ENCODE peak calls at places on chromosomes 12 and 14, in nine cellular contexts. Z is right atrium auricular region; Q is fibroblast of lung; C is fibroblast of mammary gland; K is endothelial cell of umbilical vein; V is tibial artery; S is HCT116; Y is CD8-positive, alpha-beta T cell; B is cardiac muscle cell. M is an unnamed sample.

GRCh38 chr12:292186-292585 is 29.6 kb upstream of the SLC6A13 start:
- DNase-seq in Y (no peak), V (no peak), Q (no peak), B (no peak), C (peak), Z (no peak), K (no peak), S (no peak), M (no peak)

GRCh38 chr14:84129028-84129427 is 1400.9 kb upstream of the FLRT2 start:
- DNase-seq in Q (no peak), Z (no peak), V (no peak), K (peak), C (no peak), Y (no peak), B (no peak), S (no peak), M (no peak)

GRCh38 chr12:101001669-101002068 is 207.1 kb downstream of the ANO4 start:
- DNase-seq in Y (no peak), V (no peak), Q (no peak), B (no peak), S (no peak), C (no peak), Z (no peak), K (no peak), M (no peak)

GRCh38 chr14:57897148-57897547 is 31.3 kb upstream of the SLC35F4 start:
- DNase-seq in C (no peak), Y (no peak), Z (no peak), K (no peak), S (no peak), V (no peak), Q (no peak), B (no peak), M (no peak)

GRCh38 chr14:90159147-90159546 is 97.2 kb upstream of the PSMC1 start:
- DNase-seq in C (no peak), Y (no peak), V (no peak), K (no peak), S (no peak), B (no peak), Q (no peak), Z (no peak), M (no peak)

GRCh38 chr12:8780389-8780788 is 42.0 kb upstream of the A2ML1 start:
- DNase-seq in B (peak), S (peak), C (peak), Q (peak), Z (no peak), Y (no peak), V (no peak), K (peak), M (peak)

GRCh38 chr14:86196476-86196875 is 666.5 kb downstream of the FLRT2 start:
- DNase-seq in V (no peak), Z (no peak), S (no peak), C (no peak), Q (peak), K (no peak), Y (no peak), B (peak), M (no peak)

GRCh38 chr14:69260246-69260978 is 454 bp downstream of the GALNT16 start:
- DNase-seq in C (no peak), Q (peak), S (no peak), B (peak), Z (no peak), V (no peak), Y (no peak), K (peak), M (peak)

GRCh38 chr12:15575797-15576560 is 213.2 kb downstream of the EPS8 start:
- DNase-seq in Z (no peak), K (peak), B (no peak), V (no peak), S (no peak), Q (no peak), Y (no peak), C (no peak), M (no peak)

GRCh38 chr12:3362751-3363150 is 128.3 kb upstream of the PRMT8 start:
- DNase-seq in V (no peak), Y (peak), Q (no peak), S (no peak), C (no peak), Z (no peak), B (no peak), K (no peak), M (no peak)

GRCh38 chr12:90712671-90713070 is 242.3 kb downstream of the CCER1 start:
- DNase-seq in C (no peak), Z (no peak), Y (no peak), V (no peak), Q (no peak), S (no peak), B (no peak), K (peak), M (no peak)

GRCh38 chr14:52913271-52913670 is 37.6 kb downstream of the FERMT2 start:
- DNase-seq in B (peak), K (peak), S (no peak), C (peak), Q (no peak), Z (no peak), Y (no peak), V (no peak), M (peak)

GRCh38 chr12:120116792-120117651 is 469 bp upstream of the RAB35 start:
- DNase-seq in S (peak), K (peak), V (peak), B (peak), Y (peak), Q (peak), Z (peak), C (peak), M (peak)

GRCh38 chr12:29741342-29742241 is 42.1 kb downstream of the TMTC1 start:
- DNase-seq in Z (no peak), V (no peak), B (peak), Q (peak), C (peak), K (peak), Y (no peak), S (no peak), M (peak)

GRCh38 chr12:111673503-111673902 is 12.3 kb downstream of the BRAP start:
- DNase-seq in B (peak), V (no peak), S (peak), Y (no peak), K (peak), Q (peak), Z (no peak), C (peak), M (peak)
- TF ChIP-seq CTCF in B (peak), V (peak), S (peak), Y (no peak), K (peak), Q (peak), Z (no peak), C (peak), M (peak)

GRCh38 chr12:49108958-49109404 is 1.7 kb downstream of the LMBR1L start:
- DNase-seq in K (peak), S (no peak), B (peak), Y (no peak), C (peak), Z (peak), V (peak), Q (peak), M (no peak)
- H3K4me3 ChIP-seq in K (peak), S (peak), B (peak), Y (peak), C (peak), Z (peak), V (peak), Q (peak), M (peak)

GRCh38 chr14:101889366-101889765 is 75.0 kb upstream of the DYNC1H1 start:
- DNase-seq in C (no peak), Y (no peak), S (no peak), Z (no peak), B (no peak), Q (no peak), K (no peak), V (no peak), M (no peak)

GRCh38 chr14:101891471-101891870 is 72.9 kb upstream of the DYNC1H1 start:
- DNase-seq in S (no peak), Z (no peak), V (no peak), B (no peak), K (no peak), Q (no peak), C (no peak), Y (no peak), M (no peak)

GRCh38 chr14:101888182-101888581 is 76.2 kb upstream of the DYNC1H1 start:
- DNase-seq in Q (no peak), Y (no peak), V (no peak), S (no peak), B (no peak), K (no peak), C (no peak), Z (no peak), M (no peak)

GRCh38 chr14:101887219-101887618 is 77.2 kb upstream of the DYNC1H1 start:
- DNase-seq in V (no peak), B (no peak), Y (no peak), S (no peak), K (no peak), C (no peak), Q (no peak), Z (no peak), M (no peak)

GRCh38 chr14:101889898-101890297 is 74.5 kb upstream of the DYNC1H1 start:
- DNase-seq in K (peak), S (no peak), Q (peak), Z (no peak), B (peak), V (no peak), Y (no peak), C (peak), M (no peak)
- TF ChIP-seq CTCF in K (no peak), S (no peak), Q (peak), Z (no peak), B (no peak), V (no peak), Y (no peak), C (peak), M (peak)

GRCh38 chr12:51955702-51956101 is 4.2 kb downstream of the ACVR1B start:
- DNase-seq in C (no peak), Q (no peak), B (no peak), V (no peak), S (no peak), K (no peak), Y (no peak), Z (no peak), M (no peak)

GRCh38 chr12:51951843-51952722 is 584 bp downstream of the ACVR1B start:
- DNase-seq in B (no peak), V (peak), C (no peak), Z (peak), S (no peak), Y (no peak), Q (no peak), K (peak), M (no peak)

GRCh38 chr12:51954465-51955361 is 3.2 kb downstream of the ACVR1B start:
- DNase-seq in C (peak), B (peak), S (no peak), Y (no peak), Q (peak), Z (no peak), V (no peak), K (no peak), M (no peak)

GRCh38 chr12:51953011-51953568 is 1.6 kb downstream of the ACVR1B start:
- DNase-seq in K (peak), Q (no peak), Y (no peak), Z (no peak), S (no peak), B (no peak), C (no peak), V (no peak), M (no peak)

DNA sequence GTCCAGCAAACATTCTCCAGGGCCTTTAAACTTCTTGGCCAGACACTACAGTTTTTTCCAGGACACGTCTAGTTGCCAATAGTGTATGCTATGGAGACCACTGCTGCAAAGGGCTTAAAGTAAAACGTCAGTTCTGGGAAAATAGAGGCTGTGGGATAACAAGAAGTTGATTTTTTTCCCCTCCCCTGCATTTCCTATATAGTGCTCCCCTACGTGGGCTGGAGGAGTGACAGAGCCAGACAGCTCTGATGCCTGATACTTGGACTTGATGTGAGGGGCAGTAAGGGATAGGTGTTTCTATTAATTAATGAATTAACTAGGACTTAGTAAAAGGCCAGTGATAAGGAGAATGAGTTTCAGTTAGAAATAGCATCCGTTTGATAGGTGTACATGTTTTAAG is 2.4 kb downstream of the ACVR1B start:
- DNase-seq in Z (no peak), B (no peak), Y (no peak), K (peak), V (no peak), C (no peak), S (no peak), Q (no peak), M (no peak)
- H3K4me3 ChIP-seq in Z (no peak), B (peak), Y (no peak), K (peak), V (peak), C (no peak), S (no peak), Q (no peak), M (no peak)

GRCh38 chr12:6614513-6615177 is 7.5 kb upstream of the CHD4 start:
- DNase-seq in K (no peak), Y (no peak), V (no peak), B (no peak), Q (no peak), S (no peak), C (no peak), Z (no peak), M (no peak)
- TF ChIP-seq CTCF in K (no peak), Y (no peak), V (no peak), B (peak), Q (no peak), S (peak), C (no peak), Z (no peak), M (peak)

GRCh38 chr12:34339922-34340321 is 317.6 kb downstream of the ALG10 start:
- DNase-seq in V (no peak), Z (no peak), C (no peak), S (no peak), B (no peak), Y (no peak), Q (no peak), K (no peak), M (no peak)

GRCh38 chr12:34341362-34341733 is 319.1 kb downstream of the ALG10 start:
- DNase-seq in S (no peak), V (no peak), Q (no peak), B (no peak), Y (no peak), K (no peak), Z (no peak), C (no peak), M (no peak)

GRCh38 chr12:34340534-34341361 is 318.5 kb downstream of the ALG10 start:
- DNase-seq in Q (no peak), C (no peak), Z (no peak), S (no peak), Y (no peak), V (no peak), B (no peak), K (no peak), M (no peak)

GRCh38 chr12:34336619-34337465 is 314.5 kb downstream of the ALG10 start:
- DNase-seq in K (no peak), Y (no peak), Z (no peak), Q (no peak), S (no peak), C (no peak), B (no peak), V (no peak), M (no peak)

DNA sequence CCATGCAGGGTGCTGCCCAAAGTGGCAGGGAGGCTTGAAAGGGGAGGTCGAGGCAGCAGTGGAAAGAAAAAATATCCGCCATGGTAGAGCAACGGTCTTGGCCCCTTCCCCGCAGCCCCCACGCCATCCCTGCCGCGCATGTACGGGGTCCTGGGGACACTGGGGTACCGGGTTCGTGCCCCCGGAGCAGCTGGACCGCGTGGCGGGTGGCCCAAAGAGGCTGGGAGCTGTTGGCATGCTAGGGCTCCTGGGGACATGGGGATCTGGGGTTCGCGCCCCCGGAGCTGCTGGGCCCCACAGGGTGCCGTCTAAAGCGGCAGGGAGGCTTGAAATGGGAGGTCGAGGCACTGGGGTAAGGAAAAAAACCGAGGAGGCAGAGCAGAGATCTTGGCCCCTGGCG is 316.5 kb downstream of the ALG10 start:
- DNase-seq in Z (no peak), S (no peak), B (no peak), Q (no peak), Y (no peak), V (no peak), C (no peak), K (no peak), M (no peak)
- H3K4me3 ChIP-seq in Z (no peak), S (no peak), B (no peak), Q (no peak), Y (no peak), V (no peak), C (no peak), K (no peak), M (no peak)

GRCh38 chr14:50559990-50560928 is at the start of gene ATL1:
- DNase-seq in Z (peak), K (peak), C (peak), B (peak), Y (peak), Q (peak), S (peak), V (peak), M (peak)
- TF ChIP-seq CTCF in Z (no peak), K (no peak), C (no peak), B (no peak), Y (no peak), Q (no peak), S (no peak), V (no peak), M (no peak)